ENCODE peak calls at places on chromosomes 5 and 9, in ten cellular contexts. C is WERI-Rb-1, Z is PC-9, H is SK-N-SH, U is colonic mucosa, M is MM.1S, R is pancreas, A is left ventricle myocardium inferior, W is heart right ventricle, G is gastrocnemius medialis. K is an unnamed sample.

GRCh38 chr9:5436441-5436840 is 1.3 kb downstream of the PLGRKT start:
- DNase-seq in C (no peak), Z (peak; percentile 40), H (no peak), U (peak; percentile 53), M (no peak), R (no peak), A (no peak), W (no peak), G (no peak), K (no peak)

GRCh38 chr5:151180291-151180690 is 22.7 kb upstream of the ANXA6 start:
- DNase-seq in C (no peak), Z (no peak), H (no peak), U (no peak), M (no peak), R (no peak), A (no peak), W (no peak), G (no peak), K (peak; percentile 10)

GRCh38 chr5:44246986-44247385 is 142.2 kb downstream of the FGF10 start:
- DNase-seq in C (no peak), Z (no peak), H (no peak), U (no peak), M (no peak), R (no peak), A (no peak), W (no peak), G (no peak), K (no peak)

GRCh38 chr5:137152616-137153015 is 346.5 kb downstream of the SPOCK1 start:
- DNase-seq in C (peak; percentile 31), Z (no peak), H (no peak), U (no peak), M (no peak), R (no peak), A (no peak), W (no peak), G (no peak), K (no peak)

GRCh38 chr5:57032151-57032551 is 80.2 kb upstream of the MIER3 start:
- DNase-seq in C (no peak), Z (peak; percentile 95), H (no peak), U (peak; percentile 71), M (peak; percentile 50), R (no peak), A (no peak), W (no peak), G (no peak), K (no peak)

GRCh38 chr9:81517954-81518353 is 171.4 kb downstream of the TLE1 start:
- DNase-seq in C (no peak), Z (no peak), H (no peak), U (no peak), M (peak; percentile 62), R (no peak), A (no peak), W (no peak), G (no peak), K (no peak)

GRCh38 chr9:98610196-98610595 is 98.5 kb downstream of the GABBR2 start:
- DNase-seq in C (no peak), Z (no peak), H (no peak), U (no peak), M (no peak), R (no peak), A (no peak), W (no peak), G (no peak), K (no peak)

GRCh38 chr9:130701059-130702022 is 7.8 kb downstream of the EXOSC2 start:
- DNase-seq in C (peak; percentile 87), Z (no peak), H (peak; percentile 79), U (peak; percentile 82), M (peak; percentile 48), R (peak; percentile 89), A (peak; percentile 76), W (peak; percentile 77), G (no peak), K (peak; percentile 66)

GRCh38 chr5:173429489-173430150 is 101.4 kb upstream of the STC2 start:
- DNase-seq in C (no peak), Z (no peak), H (no peak), U (no peak), M (no peak), R (no peak), A (no peak), W (no peak), G (no peak), K (no peak)

GRCh38 chr9:78295731-78296130 is 1.2 kb upstream of the PSAT1 start:
- DNase-seq in C (no peak), Z (no peak), H (no peak), U (no peak), M (no peak), R (no peak), A (no peak), W (no peak), G (no peak), K (no peak)

GRCh38 chr9:78297672-78297961 is 692 bp downstream of the PSAT1 start:
- DNase-seq in C (no peak), Z (peak; percentile 37), H (no peak), U (no peak), M (no peak), R (no peak), A (no peak), W (no peak), G (no peak), K (no peak)

GRCh38 chr9:78296208-78296892 is 575 bp upstream of the PSAT1 start:
- DNase-seq in C (no peak), Z (peak; percentile 74), H (peak; percentile 63), U (peak; percentile 50), M (no peak), R (peak; percentile 76), A (peak; percentile 37), W (peak; percentile 42), G (no peak), K (no peak)

GRCh38 chr9:78298046-78298511 is 1.2 kb downstream of the PSAT1 start:
- DNase-seq in C (no peak), Z (no peak), H (peak; percentile 56), U (no peak), M (no peak), R (no peak), A (no peak), W (no peak), G (no peak), K (no peak)

GRCh38 chr9:78296893-78297671 is at the start of gene PSAT1:
- DNase-seq in C (peak; percentile 40), Z (peak; percentile 94), H (peak; percentile 98), U (peak; percentile 87), M (peak; percentile 93), R (peak; percentile 90), A (peak; percentile 78), W (peak; percentile 76), G (peak; percentile 24), K (peak; percentile 81)
- TF ChIP-seq CTCF in C (no peak), Z (no peak), H (peak; percentile 17), U (no peak), M (no peak), R (no peak), A (no peak), W (peak; percentile 10), G (no peak), K (no peak)

GRCh38 chr5:82885657-82886389 is 191.4 kb downstream of the TMEM167A start:
- DNase-seq in C (peak; percentile 11), Z (no peak), H (no peak), U (no peak), M (peak; percentile 19), R (no peak), A (no peak), W (no peak), G (no peak), K (no peak)
- H3K9me3 ChIP-seq in C (no peaks in the 10 kb centered on the region), Z (no peaks in the 10 kb centered on the region), H (no peaks in the 10 kb centered on the region), U (no peaks in the 10 kb centered on the region), M (no peaks in the 10 kb centered on the region), R (no peaks in the 10 kb centered on the region), A (peaks cover 5% of the 10 kb centered on the region), W (peaks cover under 1% of the 10 kb centered on the region), G (no peaks in the 10 kb centered on the region), K (no peaks in the 10 kb centered on the region)

GRCh38 chr9:134296301-134297081 is 29.8 kb upstream of the RXRA start:
- DNase-seq in C (no peak), Z (no peak), H (no peak), U (no peak), M (no peak), R (no peak), A (peak; percentile 6), W (peak; percentile 6), G (no peak), K (no peak)

GRCh38 chr9:134293576-134294227 is 32.6 kb upstream of the RXRA start:
- DNase-seq in C (no peak), Z (no peak), H (peak; percentile 92), U (no peak), M (no peak), R (no peak), A (peak; percentile 26), W (peak; percentile 31), G (no peak), K (no peak)

GRCh38 chr9:134294228-134295071 is 31.8 kb upstream of the RXRA start:
- DNase-seq in C (no peak), Z (no peak), H (peak; percentile 92), U (no peak), M (no peak), R (no peak), A (peak; percentile 60), W (peak; percentile 61), G (no peak), K (peak; percentile 55)

GRCh38 chr9:134295746-134296250 is 30.5 kb upstream of the RXRA start:
- DNase-seq in C (no peak), Z (no peak), H (no peak), U (no peak), M (no peak), R (no peak), A (peak; percentile 9), W (peak; percentile 2), G (no peak), K (no peak)

GRCh38 chr9:134295101-134295745 is 31.0 kb upstream of the RXRA start:
- DNase-seq in C (no peak), Z (no peak), H (peak; percentile 36), U (no peak), M (no peak), R (no peak), A (peak; percentile 7), W (peak; percentile 14), G (no peak), K (no peak)
- H3K27ac ChIP-seq in C (no peak overlapping the region), Z (no peak overlapping the region), H (no peak overlapping the region), U (no peak overlapping the region), M (no peak overlapping the region), R (no peak overlapping the region), A (no peak overlapping the region), W (no peak overlapping the region), G (no peak overlapping the region), K (no peak overlapping the region)

GRCh38 chr5:157917909-157918809 is 59.2 kb upstream of the CLINT1 start:
- DNase-seq in C (peak; percentile 73), Z (peak; percentile 64), H (peak; percentile 39), U (peak; percentile 88), M (peak; percentile 70), R (peak; percentile 71), A (peak; percentile 54), W (peak; percentile 42), G (no peak), K (peak; percentile 59)

GRCh38 chr5:157914389-157914788 is 55.4 kb upstream of the CLINT1 start:
- DNase-seq in C (no peak), Z (no peak), H (no peak), U (no peak), M (no peak), R (no peak), A (no peak), W (no peak), G (no peak), K (no peak)

GRCh38 chr5:157913575-157913974 is 54.6 kb upstream of the CLINT1 start:
- DNase-seq in C (peak; percentile 12), Z (no peak), H (no peak), U (no peak), M (no peak), R (no peak), A (no peak), W (no peak), G (no peak), K (no peak)

GRCh38 chr5:157912621-157913325 is 53.8 kb upstream of the CLINT1 start:
- DNase-seq in C (no peak), Z (peak; percentile 86), H (no peak), U (peak; percentile 80), M (peak; percentile 77), R (no peak), A (no peak), W (no peak), G (no peak), K (no peak)

GRCh38 chr5:157915638-157916037 is 56.7 kb upstream of the CLINT1 start:
- DNase-seq in C (no peak), Z (no peak), H (peak; percentile 72), U (peak; percentile 71), M (no peak), R (peak; percentile 83), A (peak; percentile 93), W (peak; percentile 87), G (peak; percentile 38), K (peak; percentile 64)
- TF ChIP-seq CTCF in C (no peak), Z (no peak), H (no peak), U (no peak), M (no peak), R (no peak), A (peak; percentile 27), W (peak; percentile 12), G (no peak), K (no peak)